ENCODE peak calls at places on chromosomes 4 and X, in four cellular contexts. R is NCI-H1092, N is activated T-cell treated with anti-CD3 and anti-CD28 coated beads for 48 hours, Z is RPMI7951. L is an unnamed sample.

GRCh38 chrX:15985937-15986336 is 131.3 kb upstream of the AP1S2 start:
- DNase-seq in R (no peak), Z (peak), N (peak), L (no peak)

GRCh38 chr4:142267101-142267500 is 579.0 kb downstream of the INPP4B start:
- DNase-seq in R (no peak), N (no peak), Z (no peak), L (no peak)

GRCh38 chrX:129726307-129727111 is 12.3 kb upstream of the XPNPEP2 start:
- DNase-seq in N (peak), Z (peak), R (peak), L (peak)

GRCh38 chr4:8682296-8682695 is 89.7 kb downstream of the CPZ start:
- DNase-seq in Z (no peak), N (no peak), R (no peak), L (no peak)

GRCh38 chrX:47245156-47245555 is 12.3 kb downstream of the USP11 start:
- DNase-seq in N (no peak), R (no peak), Z (no peak), L (no peak)

GRCh38 chr4:182978152-182978827 is 61.1 kb upstream of the DCTD start:
- DNase-seq in R (no peak), Z (peak), N (no peak), L (no peak)

GRCh38 chrX:73131877-73132276 is 52.6 kb upstream of the PABPC1L2A start:
- DNase-seq in Z (no peak), N (no peak), R (no peak), L (no peak)

GRCh38 chr4:19026281-19026680 is 1004.7 kb upstream of the LCORL start:
- DNase-seq in R (no peak), N (no peak), Z (peak), L (no peak)

GRCh38 chr4:126385954-126386353 is 1071.2 kb downstream of the FAT4 start:
- DNase-seq in R (no peak), N (no peak), Z (no peak), L (no peak)

GRCh38 chr4:25312496-25313193 is at the start of gene ZCCHC4:
- DNase-seq in N (peak), Z (peak), R (peak), L (peak)

GRCh38 chrX:140709421-140709846 is at the start of gene LINC00632:
- DNase-seq in N (no peak), R (no peak), Z (no peak), L (no peak)

GRCh38 chr4:110170861-110171260 is 27.6 kb downstream of the ELOVL6 start:
- DNase-seq in N (no peak), R (no peak), Z (no peak), L (no peak)

GRCh38 chrX:3136161-3136961 is 95.1 kb downstream of the ARSF start:
- DNase-seq in R (no peak), Z (no peak), N (no peak), L (no peak)

GRCh38 chr4:950136-951020 is 18.1 kb downstream of the TMEM175 start:
- DNase-seq in N (no peak), Z (no peak), R (no peak), L (no peak)

GRCh38 chr4:136383126-136383525 is 1149.2 kb downstream of the PCDH18 start:
- DNase-seq in R (no peak), N (no peak), Z (no peak), L (no peak)

GRCh38 chrX:6223516-6223915 is 5.2 kb downstream of the NLGN4X start:
- DNase-seq in R (no peak), N (no peak), Z (no peak), L (no peak)